ENCODE peak calls at places on chromosomes 16 and 17, in six cellular contexts. G is AG09309, R is MM.1S, J is nucleus accumbens, O is ELF-1, F is kidney tubule cell. P is an unnamed sample.

GRCh38 chr17:8087075-8087941 is at the start of gene ALOX12B:
- DNase-seq in O (no peak), R (no peak), F (no peak), J (no peak), G (no peak), P (no peak)

GRCh38 chr17:12070561-12070960 is 49.9 kb downstream of the MAP2K4 start:
- DNase-seq in G (peak), R (no peak), J (no peak), F (peak), O (no peak), P (no peak)

GRCh38 chr17:10879110-10879509 is 41.2 kb upstream of the PIRT start:
- DNase-seq in J (no peak), O (peak), R (no peak), G (no peak), F (peak), P (peak)

GRCh38 chr17:27756467-27757371 is 43.6 kb downstream of the NOS2 start:
- DNase-seq in R (peak), J (no peak), G (no peak), O (peak), F (peak), P (peak)

GRCh38 chr17:48310748-48311213 is 119.2 kb downstream of the SKAP1 start:
- DNase-seq in G (no peak), F (peak), O (peak), R (no peak), J (no peak), P (no peak)

GRCh38 chr16:50696575-50697420 is 3.4 kb downstream of the NOD2 start:
- DNase-seq in O (no peak), G (no peak), J (no peak), R (peak), F (peak), P (no peak)

GRCh38 chr16:12674096-12674495 is 129.6 kb downstream of the CPPED1 start:
- DNase-seq in R (no peak), J (no peak), O (no peak), F (peak), G (no peak), P (no peak)

GRCh38 chr16:75043175-75043937 is 44.5 kb downstream of the ZNRF1 start:
- DNase-seq in G (no peak), F (no peak), O (no peak), R (no peak), J (no peak), P (peak)

GRCh38 chr16:1212616-1213194 is 12.4 kb downstream of the TPSG1 start:
- DNase-seq in O (no peak), R (no peak), F (no peak), J (no peak), G (no peak), P (no peak)

GRCh38 chr16:53154513-53154912 is 99.7 kb downstream of the CHD9 start:
- DNase-seq in R (no peak), O (peak), G (no peak), F (no peak), J (no peak), P (no peak)

GRCh38 chr16:77732241-77732946 is 10.1 kb downstream of the NUDT7 start:
- DNase-seq in J (no peak), O (no peak), F (peak), G (no peak), R (no peak), P (no peak)

GRCh38 chr16:74608944-74609343 is 2.0 kb upstream of the GLG1 start:
- DNase-seq in F (no peak), O (no peak), J (no peak), G (no peak), R (no peak), P (no peak)

GRCh38 chr17:77404812-77405581 is 264.2 kb downstream of the SEC14L1 start:
- DNase-seq in J (no peak), R (no peak), F (peak), O (no peak), G (no peak), P (no peak)

GRCh38 chr17:81401727-81402529 is 6.7 kb downstream of the BAHCC1 start:
- DNase-seq in R (no peak), F (peak), O (peak), G (no peak), J (no peak), P (peak)

GRCh38 chr16:83689385-83689831 is 118.4 kb upstream of the HSBP1 start:
- DNase-seq in R (no peak), G (peak), J (no peak), F (peak), O (no peak), P (no peak)